ENCODE peak calls at places on chromosomes 4 and X, in four cellular contexts. One of them, this sample, is unnamed.

GRCh38 chrX:103531002-103531401 is 11.7 kb upstream of the RAB40A start:
- DNase-seq in astrocyte of the spinal cord: peak; percentile 85
- DNase-seq in upper lobe of left lung: no peak
- DNase-seq in coronary artery: no peak
- DNase-seq in this sample: no peak

GRCh38 chrX:9339603-9340569 is 125.0 kb upstream of the TBL1X start:
- DNase-seq in astrocyte of the spinal cord: no peak
- DNase-seq in upper lobe of left lung: peak; percentile 40
- DNase-seq in coronary artery: no peak
- DNase-seq in this sample: no peak

GRCh38 chrX:154914052-154914451 is 27.9 kb downstream of the F8A1 start:
- DNase-seq in astrocyte of the spinal cord: no peak
- DNase-seq in upper lobe of left lung: no peak
- DNase-seq in coronary artery: no peak
- DNase-seq in this sample: no peak

GRCh38 chr4:121696140-121696640 is 590 bp downstream of the ANXA5 start:
- DNase-seq in astrocyte of the spinal cord: peak; percentile 71
- DNase-seq in upper lobe of left lung: peak; percentile 92
- DNase-seq in coronary artery: peak; percentile 92
- DNase-seq in this sample: no peak

GRCh38 chr4:41610474-41610873 is 72.5 kb downstream of the LIMCH1 start:
- DNase-seq in astrocyte of the spinal cord: no peak
- DNase-seq in upper lobe of left lung: no peak
- DNase-seq in coronary artery: no peak
- DNase-seq in this sample: no peak

GRCh38 chrX:37912286-37912685 is 64.9 kb upstream of the DYNLT3 start:
- DNase-seq in astrocyte of the spinal cord: peak; percentile 38
- DNase-seq in upper lobe of left lung: no peak
- DNase-seq in coronary artery: no peak
- DNase-seq in this sample: peak; percentile 70

GRCh38 chr4:173448557-173448918 is 49.6 kb upstream of the SCRG1 start:
- DNase-seq in astrocyte of the spinal cord: peak; percentile 78
- DNase-seq in upper lobe of left lung: no peak
- DNase-seq in coronary artery: no peak
- DNase-seq in this sample: no peak

GRCh38 chr4:44558206-44558605 is 93.2 kb downstream of the YIPF7 start:
- DNase-seq in astrocyte of the spinal cord: no peak
- DNase-seq in upper lobe of left lung: no peak
- DNase-seq in coronary artery: no peak
- DNase-seq in this sample: no peak

GRCh38 chr4:88178633-88179231 is 20.3 kb upstream of the ABCG2 start:
- DNase-seq in astrocyte of the spinal cord: no peak
- DNase-seq in upper lobe of left lung: no peak
- DNase-seq in coronary artery: no peak
- DNase-seq in this sample: no peak

GRCh38 chr4:59945716-59946115 is 1254.4 kb upstream of the ADGRL3 start:
- DNase-seq in astrocyte of the spinal cord: no peak
- DNase-seq in upper lobe of left lung: no peak
- DNase-seq in coronary artery: no peak
- DNase-seq in this sample: no peak

GRCh38 chrX:140503714-140504351 is 1.0 kb downstream of the SOX3 start:
- DNase-seq in astrocyte of the spinal cord: peak; percentile 10
- DNase-seq in upper lobe of left lung: peak; percentile 84
- DNase-seq in coronary artery: no peak
- DNase-seq in this sample: no peak

GRCh38 chrX:46382595-46382994 is 162.6 kb downstream of the ZNF674 start:
- DNase-seq in astrocyte of the spinal cord: no peak
- DNase-seq in upper lobe of left lung: no peak
- DNase-seq in coronary artery: no peak
- DNase-seq in this sample: no peak

GRCh38 chrX:8245411-8245810 is 74.3 kb upstream of the VCX2 start:
- DNase-seq in astrocyte of the spinal cord: no peak
- DNase-seq in upper lobe of left lung: no peak
- DNase-seq in coronary artery: no peak
- DNase-seq in this sample: no peak

GRCh38 chr4:52019941-52020657 is at the start of gene LRRC66:
- DNase-seq in astrocyte of the spinal cord: no peak
- DNase-seq in upper lobe of left lung: no peak
- DNase-seq in coronary artery: no peak
- DNase-seq in this sample: no peak

GRCh38 chr4:5014007-5014682 is 5.1 kb downstream of the CYTL1 start:
- DNase-seq in astrocyte of the spinal cord: no peak
- DNase-seq in upper lobe of left lung: no peak
- DNase-seq in coronary artery: no peak
- DNase-seq in this sample: no peak

GRCh38 chr4:2363951-2364653 is 54.3 kb downstream of the ZFYVE28 start:
- DNase-seq in astrocyte of the spinal cord: no peak
- DNase-seq in upper lobe of left lung: peak; percentile 65
- DNase-seq in coronary artery: peak; percentile 47
- DNase-seq in this sample: no peak

GRCh38 chr4:81550005-81550896 is 78.5 kb upstream of the RASGEF1B start:
- DNase-seq in astrocyte of the spinal cord: no peak
- DNase-seq in upper lobe of left lung: peak; percentile 22
- DNase-seq in coronary artery: no peak
- DNase-seq in this sample: no peak

GRCh38 chr4:85102606-85103005 is 136.1 kb upstream of the WDFY3 start:
- DNase-seq in astrocyte of the spinal cord: no peak
- DNase-seq in upper lobe of left lung: no peak
- DNase-seq in coronary artery: no peak
- DNase-seq in this sample: no peak

GRCh38 chr4:80075995-80076394 is 3.0 kb upstream of the ANTXR2 start:
- DNase-seq in astrocyte of the spinal cord: no peak
- DNase-seq in upper lobe of left lung: no peak
- DNase-seq in coronary artery: no peak
- DNase-seq in this sample: no peak

GRCh38 chr4:80074651-80075050 is 1.6 kb upstream of the ANTXR2 start:
- DNase-seq in astrocyte of the spinal cord: no peak
- DNase-seq in upper lobe of left lung: no peak
- DNase-seq in coronary artery: no peak
- DNase-seq in this sample: no peak

GRCh38 chr4:80072607-80073361 is at the start of gene ANTXR2:
- DNase-seq in astrocyte of the spinal cord: peak; percentile 98
- DNase-seq in upper lobe of left lung: peak; percentile 95
- DNase-seq in coronary artery: peak; percentile 97
- DNase-seq in this sample: no peak

GRCh38 chr4:80073362-80074008 is 456 bp upstream of the ANTXR2 start:
- DNase-seq in astrocyte of the spinal cord: no peak
- DNase-seq in upper lobe of left lung: no peak
- DNase-seq in coronary artery: no peak
- DNase-seq in this sample: no peak

DNA sequence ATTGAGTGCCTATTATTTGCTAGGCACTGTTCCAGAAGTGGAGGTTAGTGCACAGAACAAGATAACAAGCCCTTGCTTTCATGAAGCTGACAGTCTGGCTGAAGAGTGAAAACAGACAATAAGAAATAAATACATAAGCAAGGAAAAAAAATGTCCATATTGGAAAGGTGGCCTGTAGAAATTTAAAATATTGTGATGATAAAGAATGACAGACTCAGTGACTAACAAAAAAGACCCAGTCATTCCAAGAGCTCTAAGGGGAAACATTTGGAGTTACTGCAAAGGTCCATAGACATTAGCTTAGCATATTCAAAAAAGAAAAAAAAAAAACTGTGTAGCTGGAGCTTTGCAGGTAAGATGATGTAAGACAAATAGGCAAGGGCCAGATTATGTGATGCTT is 1.0 kb upstream of the ANTXR2 start:
- DNase-seq in astrocyte of the spinal cord: no peak
- DNase-seq in upper lobe of left lung: no peak
- DNase-seq in coronary artery: no peak
- DNase-seq in this sample: no peak
- TF ChIP-seq CTCF in astrocyte of the spinal cord: no peak
- TF ChIP-seq CTCF in upper lobe of left lung: no peak
- TF ChIP-seq CTCF in coronary artery: no peak
- TF ChIP-seq CTCF in this sample: no peak

GRCh38 chrX:50036481-50036880 is 114.1 kb downstream of the CLCN5 start:
- DNase-seq in astrocyte of the spinal cord: no peak
- DNase-seq in upper lobe of left lung: no peak
- DNase-seq in coronary artery: no peak
- DNase-seq in this sample: no peak
- H3K4me3 ChIP-seq in astrocyte of the spinal cord: no peak overlapping the region
- H3K4me3 ChIP-seq in upper lobe of left lung: no peak overlapping the region
- H3K4me3 ChIP-seq in coronary artery: no peak overlapping the region
- H3K4me3 ChIP-seq in this sample: no peak overlapping the region

GRCh38 chr4:140740906-140741670 is 15.1 kb downstream of the TBC1D9 start:
- DNase-seq in astrocyte of the spinal cord: no peak
- DNase-seq in upper lobe of left lung: no peak
- DNase-seq in coronary artery: no peak
- DNase-seq in this sample: no peak

GRCh38 chr4:140742838-140743193 is 13.4 kb downstream of the TBC1D9 start:
- DNase-seq in astrocyte of the spinal cord: no peak
- DNase-seq in upper lobe of left lung: no peak
- DNase-seq in coronary artery: no peak
- DNase-seq in this sample: no peak

GRCh38 chr4:140744421-140744820 is 11.8 kb downstream of the TBC1D9 start:
- DNase-seq in astrocyte of the spinal cord: no peak
- DNase-seq in upper lobe of left lung: no peak
- DNase-seq in coronary artery: no peak
- DNase-seq in this sample: no peak

GRCh38 chr4:140740422-140740821 is 15.8 kb downstream of the TBC1D9 start:
- DNase-seq in astrocyte of the spinal cord: no peak
- DNase-seq in upper lobe of left lung: no peak
- DNase-seq in coronary artery: no peak
- DNase-seq in this sample: no peak

DNA sequence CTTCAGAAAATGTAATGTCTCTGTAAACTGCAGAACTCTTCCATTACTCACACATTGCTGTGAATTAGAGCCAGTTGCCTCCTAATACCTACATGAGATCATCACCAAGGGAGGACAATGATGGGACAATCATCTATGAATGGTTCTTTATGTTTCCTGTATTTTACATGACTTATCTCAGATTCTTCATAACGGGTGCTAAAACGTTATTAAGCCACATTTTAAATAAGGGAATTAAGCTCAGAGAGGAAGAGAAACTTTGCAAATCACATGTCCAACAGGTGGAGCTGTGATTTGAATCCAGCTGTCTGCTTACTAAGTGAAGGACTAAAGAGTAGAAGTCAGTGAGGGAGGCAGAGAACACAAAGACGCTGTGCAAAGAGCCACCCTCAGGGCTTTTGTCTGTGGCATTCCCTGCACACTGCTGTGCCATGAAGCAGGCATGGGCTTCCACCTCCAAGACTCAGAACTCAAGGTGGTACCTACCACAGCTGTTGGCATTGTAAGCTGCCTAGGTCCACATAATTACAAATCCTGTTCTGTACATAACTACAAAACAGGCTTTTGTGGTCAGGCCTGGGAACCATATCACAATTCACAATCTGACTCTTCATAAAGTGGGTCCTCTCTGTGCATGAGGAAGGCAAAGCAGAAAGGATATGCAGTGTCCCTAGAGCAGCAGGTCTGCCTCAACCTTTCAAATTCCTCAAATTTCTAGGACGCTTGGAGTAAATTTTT is 12.8 kb downstream of the TBC1D9 start:
- DNase-seq in astrocyte of the spinal cord: peak; percentile 36
- DNase-seq in upper lobe of left lung: no peak
- DNase-seq in coronary artery: no peak
- DNase-seq in this sample: no peak
- TF ChIP-seq CTCF in astrocyte of the spinal cord: peak; percentile 34
- TF ChIP-seq CTCF in upper lobe of left lung: no peak
- TF ChIP-seq CTCF in coronary artery: no peak
- TF ChIP-seq CTCF in this sample: peak; percentile 35

DNA sequence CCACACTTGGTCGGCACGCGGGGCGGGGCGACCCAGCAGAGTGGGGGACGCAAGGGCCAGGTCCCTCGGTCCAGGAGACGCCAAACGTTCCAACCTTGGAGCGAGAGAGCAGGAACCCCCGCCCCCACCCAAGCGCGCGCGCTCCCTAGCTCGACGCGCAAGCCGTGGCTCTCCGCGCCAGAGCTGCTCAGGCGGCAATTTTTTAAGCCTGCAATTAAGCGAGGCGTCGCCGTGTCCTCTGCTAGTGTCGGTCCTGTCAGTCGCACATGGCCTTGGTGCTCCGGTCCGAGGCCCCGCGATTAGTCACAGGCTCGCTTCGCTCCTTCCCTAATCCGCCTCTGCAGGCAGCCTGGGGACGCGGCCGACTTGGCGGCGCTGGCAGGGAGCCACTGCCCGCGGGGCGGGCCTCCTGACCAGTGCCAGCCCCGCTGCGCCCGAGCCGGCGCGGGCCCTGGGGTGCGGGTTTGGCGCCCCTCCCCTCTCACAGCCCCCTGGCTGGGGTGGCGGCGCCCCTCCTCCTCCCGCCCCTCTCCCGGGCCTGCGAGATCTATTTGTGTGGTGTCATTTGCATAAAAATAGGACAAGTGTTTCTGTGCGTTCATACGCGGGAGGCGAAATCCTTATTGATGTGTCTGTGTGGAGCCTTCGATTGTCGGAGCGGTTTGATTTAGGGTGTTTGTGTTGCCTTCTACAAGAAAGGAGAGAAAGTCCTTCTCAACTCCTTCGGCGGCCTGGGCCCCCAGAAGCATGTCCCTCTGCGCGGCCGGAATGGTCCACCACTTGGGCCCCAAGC is 9.7 kb upstream of the BCOR start:
- DNase-seq in astrocyte of the spinal cord: no peak
- DNase-seq in upper lobe of left lung: peak; percentile 90
- DNase-seq in coronary artery: no peak
- DNase-seq in this sample: peak; percentile 65
- H3K4me3 ChIP-seq in astrocyte of the spinal cord: no peak overlapping the region
- H3K4me3 ChIP-seq in upper lobe of left lung: peak overlapping the region; percentile 48
- H3K4me3 ChIP-seq in coronary artery: peak overlapping the region; percentile 77
- H3K4me3 ChIP-seq in this sample: peak overlapping the region; percentile 37

GRCh38 chrX:68921937-68922456 is 93.2 kb downstream of the EFNB1 start:
- DNase-seq in astrocyte of the spinal cord: no peak
- DNase-seq in upper lobe of left lung: no peak
- DNase-seq in coronary artery: no peak
- DNase-seq in this sample: no peak
- TF ChIP-seq CTCF in astrocyte of the spinal cord: no peak
- TF ChIP-seq CTCF in upper lobe of left lung: no peak
- TF ChIP-seq CTCF in coronary artery: no peak
- TF ChIP-seq CTCF in this sample: no peak

GRCh38 chrX:15472523-15472922 is 20.6 kb downstream of the PIR start:
- DNase-seq in astrocyte of the spinal cord: no peak
- DNase-seq in upper lobe of left lung: no peak
- DNase-seq in coronary artery: no peak
- DNase-seq in this sample: no peak

GRCh38 chrX:15475486-15475885 is 17.6 kb downstream of the PIR start:
- DNase-seq in astrocyte of the spinal cord: no peak
- DNase-seq in upper lobe of left lung: no peak
- DNase-seq in coronary artery: no peak
- DNase-seq in this sample: no peak

GRCh38 chrX:15471016-15471415 is 22.1 kb downstream of the PIR start:
- DNase-seq in astrocyte of the spinal cord: peak; percentile 44
- DNase-seq in upper lobe of left lung: no peak
- DNase-seq in coronary artery: no peak
- DNase-seq in this sample: peak; percentile 35

GRCh38 chrX:15474058-15474457 is 19.1 kb downstream of the PIR start:
- DNase-seq in astrocyte of the spinal cord: no peak
- DNase-seq in upper lobe of left lung: no peak
- DNase-seq in coronary artery: no peak
- DNase-seq in this sample: no peak

DNA sequence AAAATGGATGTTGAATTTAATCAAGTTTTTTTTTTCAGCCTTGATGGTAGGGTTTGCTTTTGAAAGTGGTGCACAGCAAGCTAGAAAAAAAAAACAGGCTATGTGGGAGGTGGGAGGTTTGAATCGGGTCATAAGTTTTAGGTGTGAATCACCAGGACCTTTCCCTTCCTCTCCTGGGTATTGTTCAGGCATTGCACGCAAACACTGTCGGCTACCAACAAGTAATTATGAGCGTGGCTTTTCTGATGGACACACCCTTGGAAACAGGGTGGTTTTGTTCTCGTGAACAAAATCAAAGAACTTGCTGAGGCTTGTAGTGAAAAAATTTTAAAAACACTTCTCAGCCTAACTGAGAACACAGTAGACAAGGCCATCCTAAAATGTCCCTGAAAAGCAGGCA is 18.1 kb downstream of the PIR start:
- DNase-seq in astrocyte of the spinal cord: no peak
- DNase-seq in upper lobe of left lung: no peak
- DNase-seq in coronary artery: no peak
- DNase-seq in this sample: no peak
- H3K4me3 ChIP-seq in astrocyte of the spinal cord: no peak overlapping the region
- H3K4me3 ChIP-seq in upper lobe of left lung: no peak overlapping the region
- H3K4me3 ChIP-seq in coronary artery: no peak overlapping the region
- H3K4me3 ChIP-seq in this sample: no peak overlapping the region

This sample was measured in retinal pigment epithelial cell.